ENCODE peak calls at places on chromosomes 7 and 10, in five cellular contexts. Z is lower lobe of right lung, B is fibroblast of villous mesenchyme, N is A549, D is cardiac muscle cell. E is an unnamed sample.

GRCh38 chr10:126088144-126088543 is 191.8 kb downstream of the FANK1 start:
- DNase-seq in Z (no peak), B (peak; percentile 69), N (peak; percentile 24), D (no peak), E (no peak)

GRCh38 chr7:469591-469961 is 50.1 kb downstream of the PDGFA start:
- DNase-seq in Z (no peak), B (no peak), N (no peak), D (no peak), E (no peak)

GRCh38 chr7:105641236-105641810 is 60.0 kb upstream of the EFCAB10 start:
- DNase-seq in Z (no peak), B (no peak), N (no peak), D (no peak), E (no peak)

GRCh38 chr7:24135003-24135817 is 148.8 kb upstream of the NPY start:
- DNase-seq in Z (no peak), B (no peak), N (no peak), D (no peak), E (peak; percentile 29)

GRCh38 chr10:71581376-71581775 is 138.2 kb downstream of the C10orf105 start:
- DNase-seq in Z (no peak), B (no peak), N (no peak), D (no peak), E (no peak)

GRCh38 chr10:119301397-119301796 is 94.0 kb downstream of the GRK5 start:
- DNase-seq in Z (no peak), B (peak; percentile 25), N (no peak), D (no peak), E (no peak)

GRCh38 chr10:123140164-123140982 is 4.6 kb downstream of the HMX3 start:
- DNase-seq in Z (no peak), B (no peak), N (peak; percentile 38), D (no peak), E (peak; percentile 51)

GRCh38 chr10:91909178-91909677 is at the start of gene FGFBP3:
- DNase-seq in Z (no peak), B (peak; percentile 48), N (peak; percentile 65), D (peak; percentile 91), E (peak; percentile 49)

GRCh38 chr10:94617389-94617944 is 66.1 kb upstream of the CYP2C18 start:
- DNase-seq in Z (no peak), B (no peak), N (no peak), D (no peak), E (no peak)

GRCh38 chr10:63976538-63976937 is 455.3 kb downstream of the REEP3 start:
- DNase-seq in Z (peak; percentile 53), B (peak; percentile 18), N (peak; percentile 44), D (peak; percentile 74), E (peak; percentile 75)

GRCh38 chr10:46560952-46561351 is 4.5 kb upstream of the GPRIN2 start:
- DNase-seq in Z (no peak), B (no peak), N (no peak), D (no peak), E (no peak)

GRCh38 chr7:158411232-158411950 is 176.2 kb downstream of the PTPRN2 start:
- DNase-seq in Z (no peak), B (no peak), N (no peak), D (no peak), E (no peak)

GRCh38 chr10:124524991-124525653 is 63.5 kb downstream of the LHPP start:
- DNase-seq in Z (peak; percentile 64), B (peak; percentile 91), N (no peak), D (peak; percentile 29), E (no peak)

GRCh38 chr10:6558759-6559429 is 21.2 kb downstream of the PRKCQ start:
- DNase-seq in Z (no peak), B (no peak), N (no peak), D (no peak), E (no peak)

GRCh38 chr10:74921744-74922143 is 95.3 kb downstream of the KAT6B start:
- DNase-seq in Z (no peak), B (no peak), N (no peak), D (no peak), E (no peak)

GRCh38 chr10:10039600-10039999 is 978.1 kb upstream of the CELF2 start:
- DNase-seq in Z (no peak), B (no peak), N (no peak), D (no peak), E (no peak)

GRCh38 chr7:66150471-66150870 is 35.8 kb downstream of the CRCP start:
- DNase-seq in Z (no peak), B (peak; percentile 93), N (no peak), D (no peak), E (no peak)

GRCh38 chr7:93980744-93981479 is 23.2 kb downstream of the BET1 start:
- DNase-seq in Z (no peak), B (peak; percentile 57), N (no peak), D (no peak), E (peak; percentile 10)

GRCh38 chr7:64946772-64947171 is 43.7 kb downstream of the ZNF273 start:
- DNase-seq in Z (no peak), B (peak; percentile 1), N (no peak), D (no peak), E (no peak)

GRCh38 chr7:150516956-150517355 is 2.3 kb downstream of the GIMAP7 start:
- DNase-seq in Z (no peak), B (no peak), N (no peak), D (no peak), E (no peak)

GRCh38 chr7:150514748-150515222 is at the start of gene GIMAP7:
- DNase-seq in Z (no peak), B (no peak), N (no peak), D (no peak), E (peak; percentile 42)

GRCh38 chr7:150515248-150515647 is 576 bp downstream of the GIMAP7 start:
- DNase-seq in Z (no peak), B (no peak), N (no peak), D (no peak), E (no peak)

GRCh38 chr7:150513758-150514157 is 914 bp upstream of the GIMAP7 start:
- DNase-seq in Z (no peak), B (no peak), N (no peak), D (no peak), E (no peak)

GRCh38 chr7:150515752-150516151 is 1.1 kb downstream of the GIMAP7 start:
- DNase-seq in Z (no peak), B (no peak), N (no peak), D (no peak), E (no peak)
- TF ChIP-seq CTCF in Z (no peak), B (no peak), N (no peak), D (no peak), E (no peak)

GRCh38 chr10:104326991-104327610 is 11.2 kb downstream of the ITPRIP start:
- DNase-seq in Z (no peak), B (no peak), N (no peak), D (no peak), E (no peak)

GRCh38 chr10:104328636-104328915 is 9.7 kb downstream of the ITPRIP start:
- DNase-seq in Z (no peak), B (no peak), N (no peak), D (no peak), E (no peak)

GRCh38 chr10:104329754-104330153 is 8.5 kb downstream of the ITPRIP start:
- DNase-seq in Z (no peak), B (peak; percentile 71), N (peak; percentile 48), D (no peak), E (no peak)

GRCh38 chr10:104328916-104329710 is 9.2 kb downstream of the ITPRIP start:
- DNase-seq in Z (peak; percentile 63), B (peak; percentile 93), N (peak; percentile 90), D (no peak), E (no peak)

GRCh38 chr10:104327745-104328635 is 10.3 kb downstream of the ITPRIP start:
- DNase-seq in Z (peak; percentile 57), B (peak; percentile 80), N (peak; percentile 35), D (no peak), E (no peak)
- TF ChIP-seq CTCF in Z (no peak), B (peak; percentile 32), N (no peak), D (peak; percentile 25), E (no peak)

GRCh38 chr7:68707958-68708357 is 890.3 kb upstream of the AUTS2 start:
- DNase-seq in Z (no peak), B (no peak), N (no peak), D (no peak), E (no peak)
- TF ChIP-seq CTCF in Z (no peak), B (no peak), N (no peak), D (no peak), E (no peak)

GRCh38 chr7:149797771-149798170 is 24.4 kb upstream of the ZNF467 start:
- DNase-seq in Z (no peak), B (no peak), N (no peak), D (no peak), E (no peak)

GRCh38 chr7:149801002-149801566 is 27.7 kb upstream of the ZNF467 start:
- DNase-seq in Z (no peak), B (no peak), N (no peak), D (no peak), E (no peak)

GRCh38 chr7:149801816-149802215 is 28.4 kb upstream of the ZNF467 start:
- DNase-seq in Z (no peak), B (no peak), N (no peak), D (no peak), E (no peak)

GRCh38 chr7:149799397-149800168 is 26.2 kb upstream of the ZNF467 start:
- DNase-seq in Z (no peak), B (peak; percentile 6), N (peak; percentile 22), D (peak; percentile 76), E (peak; percentile 79)

DNA sequence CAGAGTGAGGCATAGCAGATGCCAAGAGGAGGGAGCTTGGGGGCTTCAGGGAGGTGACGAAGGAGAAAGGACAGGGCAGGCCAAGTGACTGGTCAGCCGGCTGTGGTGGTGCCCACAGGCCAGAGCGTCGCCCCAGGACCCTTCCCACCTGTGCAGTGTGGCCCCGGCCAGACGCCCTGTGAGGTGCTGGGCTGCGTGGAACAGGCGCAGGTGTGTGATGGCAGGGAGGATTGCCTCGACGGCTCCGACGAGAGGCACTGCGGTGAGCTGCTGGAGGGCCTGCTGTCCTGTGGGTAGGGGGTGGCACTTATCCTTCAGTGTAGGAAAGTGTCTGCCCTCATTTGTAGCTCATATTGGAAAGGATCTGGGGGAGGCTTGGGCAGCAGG is 26.8 kb upstream of the ZNF467 start:
- DNase-seq in Z (no peak), B (no peak), N (no peak), D (no peak), E (no peak)
- TF ChIP-seq CTCF in Z (no peak), B (no peak), N (no peak), D (no peak), E (no peak)

GRCh38 chr10:1581189-1581588 is 156.1 kb downstream of the ADARB2 start:
- DNase-seq in Z (no peak), B (no peak), N (no peak), D (no peak), E (no peak)
- TF ChIP-seq CTCF in Z (no peak), B (no peak), N (no peak), D (no peak), E (no peak)

GRCh38 chr7:54542920-54543539 is 855 bp downstream of the VSTM2A start:
- DNase-seq in Z (no peak), B (peak; percentile 0), N (no peak), D (peak; percentile 80), E (peak; percentile 28)

GRCh38 chr7:54545241-54545563 is 3.0 kb downstream of the VSTM2A start:
- DNase-seq in Z (no peak), B (no peak), N (no peak), D (no peak), E (peak; percentile 27)

GRCh38 chr7:54544356-54545240 is 2.4 kb downstream of the VSTM2A start:
- DNase-seq in Z (no peak), B (no peak), N (no peak), D (no peak), E (peak; percentile 25)

GRCh38 chr7:54546081-54546985 is 4.2 kb downstream of the VSTM2A start:
- DNase-seq in Z (no peak), B (no peak), N (peak; percentile 35), D (peak; percentile 66), E (peak; percentile 40)

GRCh38 chr7:54546986-54547314 is 4.8 kb downstream of the VSTM2A start:
- DNase-seq in Z (no peak), B (no peak), N (no peak), D (no peak), E (no peak)
- TF ChIP-seq CTCF in Z (no peak), B (no peak), N (no peak), D (no peak), E (no peak)

E was measured in GM20000.